ENCODE peak calls at places on chromosomes 16 and 17, in four cellular contexts. R is HCT116, P is HL-60, Z is fibroblast of mammary gland. Y is an unnamed sample.

GRCh38 chr16:4970010-4970409 is 11.9 kb downstream of the SEC14L5 start:
- DNase-seq in R (no peak), P (no peak), Z (no peak), Y (no peak)

GRCh38 chr17:40686192-40686591 is 17.4 kb downstream of the KRT24 start:
- DNase-seq in R (no peak), P (no peak), Z (no peak), Y (no peak)

GRCh38 chr17:65017375-65017774 is 39.2 kb downstream of the GNA13 start:
- DNase-seq in R (no peak), P (no peak), Z (no peak), Y (no peak)

GRCh38 chr17:66942453-66943264 is 21.8 kb upstream of the CACNG4 start:
- DNase-seq in R (no peak), P (no peak), Z (no peak), Y (no peak)

GRCh38 chr17:12318614-12319266 is 298.1 kb downstream of the MAP2K4 start:
- DNase-seq in R (no peak), P (no peak), Z (no peak), Y (no peak)

GRCh38 chr16:57615813-57616212 is 12.6 kb upstream of the ADGRG1 start:
- DNase-seq in R (no peak), P (no peak), Z (no peak), Y (no peak)

GRCh38 chr17:31509095-31509804 is 117.8 kb downstream of the RAB11FIP4 start:
- DNase-seq in R (no peak), P (no peak), Z (no peak), Y (no peak)

GRCh38 chr16:67648088-67648763 is 3.3 kb downstream of the CARMIL2 start:
- DNase-seq in R (no peak), P (no peak), Z (no peak), Y (no peak)

GRCh38 chr16:62041401-62041800 is 5.2 kb upstream of the CDH8 start:
- DNase-seq in R (no peak), P (peak; percentile 11), Z (peak; percentile 3), Y (no peak)

GRCh38 chr17:35747540-35748017 is 5.5 kb downstream of the GAS2L2 start:
- DNase-seq in R (peak; percentile 64), P (peak; percentile 65), Z (peak; percentile 80), Y (peak; percentile 30)

DNA sequence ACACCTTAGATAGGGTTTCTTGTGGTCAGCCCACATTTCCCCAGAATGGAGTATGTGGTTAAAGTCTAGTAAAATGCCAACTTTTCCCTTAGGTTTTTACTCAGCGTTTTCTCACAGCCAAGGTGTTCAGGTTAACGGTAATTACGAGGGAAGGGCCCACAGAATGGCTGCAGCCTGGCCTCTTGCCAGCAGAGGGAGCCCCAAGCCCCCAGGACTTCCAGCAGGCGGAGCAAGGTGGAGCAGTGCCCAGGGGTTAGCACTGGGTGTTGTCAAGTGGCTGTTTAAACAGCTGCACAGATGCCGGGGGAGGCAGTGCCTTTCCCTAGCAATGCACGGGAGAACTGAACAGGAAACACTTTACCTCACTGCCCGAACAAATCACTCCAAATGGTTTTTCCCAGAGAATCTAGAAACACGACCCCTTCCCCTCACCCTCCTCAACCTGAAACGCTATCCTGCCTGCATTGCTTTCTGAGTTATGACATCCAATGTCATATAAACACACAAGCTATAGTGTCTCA is 6.6 kb downstream of the PHB1 start:
- DNase-seq in R (peak; percentile 50), P (peak; percentile 79), Z (peak; percentile 49), Y (peak; percentile 36)
- H3K4me3 ChIP-seq in R (no peak overlapping the region), P (no peak overlapping the region), Z (no peak overlapping the region), Y (no peak overlapping the region)

DNA sequence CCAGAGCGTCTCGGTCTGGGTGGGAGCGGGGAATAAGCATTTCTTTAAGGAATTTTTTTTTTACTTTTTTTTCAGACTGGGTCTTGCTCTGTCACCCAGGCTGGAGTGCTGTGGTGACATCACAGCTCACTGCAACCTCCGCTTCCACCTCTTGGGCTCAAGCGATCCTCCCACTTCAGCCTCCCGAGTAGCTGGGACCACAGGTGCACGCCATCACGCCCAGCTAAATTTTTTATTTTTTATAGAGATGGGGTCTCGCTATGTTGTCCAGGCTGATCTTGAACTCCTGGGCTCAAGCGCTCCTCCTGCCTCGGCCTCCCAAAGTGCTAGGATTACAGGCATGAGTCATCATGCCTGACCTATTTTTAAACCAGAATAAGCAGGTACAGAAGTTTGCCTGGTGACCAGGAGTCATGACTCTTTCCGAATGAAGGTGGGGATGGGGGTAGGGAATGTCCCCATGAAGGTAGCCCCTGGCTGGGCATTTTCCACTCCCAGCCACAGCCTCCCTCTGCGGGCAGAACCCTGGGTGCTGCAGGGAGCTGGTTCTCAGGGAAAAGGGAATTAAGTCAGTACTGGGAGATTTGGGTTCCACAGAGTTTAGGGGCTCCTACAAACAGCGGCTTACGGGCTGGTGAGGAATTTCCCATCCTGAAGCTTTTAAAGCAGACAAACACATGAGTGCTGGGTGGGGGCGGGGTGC is 48.3 kb downstream of the TBC1D16 start:
- DNase-seq in R (peak; percentile 39), P (no peak), Z (peak; percentile 21), Y (no peak)
- H3K4me3 ChIP-seq in R (peak overlapping the region; percentile 53), P (no peak overlapping the region), Z (no peak overlapping the region), Y (peak overlapping the region; percentile 51)

GRCh38 chr17:52157603-52158449 is 688 bp downstream of the CA10 start:
- DNase-seq in R (no peak), P (no peak), Z (no peak), Y (no peak)

GRCh38 chr17:52157161-52157560 is 1.4 kb downstream of the CA10 start:
- DNase-seq in R (no peak), P (no peak), Z (no peak), Y (no peak)

GRCh38 chr17:52158450-52159042 is at the start of gene CA10:
- DNase-seq in R (no peak), P (no peak), Z (no peak), Y (no peak)

GRCh38 chr17:52159810-52160578 is 1.5 kb upstream of the CA10 start:
- DNase-seq in R (no peak), P (no peak), Z (no peak), Y (no peak)

DNA sequence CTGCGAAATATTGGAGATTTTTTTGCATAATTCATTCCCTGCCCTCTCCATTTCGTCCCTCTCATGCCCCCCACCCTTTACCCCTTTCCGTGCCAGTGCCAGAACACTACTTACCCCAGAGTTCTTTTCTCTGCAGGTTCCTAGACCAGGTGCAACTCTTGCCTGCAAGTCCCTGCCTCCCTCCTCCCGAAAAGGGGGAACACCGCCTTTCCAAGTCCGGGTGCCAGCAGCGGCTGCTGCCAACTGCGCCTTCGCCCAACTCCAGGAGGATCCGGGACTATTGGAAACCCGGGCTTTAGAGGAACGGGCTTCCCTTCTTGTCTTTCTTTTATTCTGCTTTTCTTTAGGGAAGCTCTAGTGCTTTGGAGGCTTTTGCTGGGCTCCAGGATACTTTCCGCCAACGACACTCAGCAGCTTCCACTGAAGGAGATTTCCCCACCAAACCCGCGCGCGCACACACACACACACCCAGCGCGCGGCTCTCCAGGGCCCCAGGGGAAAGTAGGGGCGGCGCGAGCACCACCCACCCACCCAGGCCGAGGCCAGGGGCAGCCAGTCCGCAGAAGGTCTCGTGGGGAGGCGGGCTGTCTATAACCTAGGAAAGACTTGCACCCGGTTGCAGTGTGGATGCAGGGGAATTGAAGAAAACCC is 770 bp upstream of the CA10 start:
- DNase-seq in R (no peak), P (no peak), Z (no peak), Y (no peak)
- H3K4me3 ChIP-seq in R (no peak overlapping the region), P (no peak overlapping the region), Z (no peak overlapping the region), Y (no peak overlapping the region)

GRCh38 chr17:81341347-81342061 is 46.4 kb upstream of the SLC38A10 start:
- DNase-seq in R (no peak), P (no peak), Z (peak; percentile 21), Y (no peak)

GRCh38 chr17:81339502-81340296 is 44.6 kb upstream of the SLC38A10 start:
- DNase-seq in R (no peak), P (no peak), Z (no peak), Y (no peak)

GRCh38 chr17:81342062-81342699 is 47.1 kb upstream of the SLC38A10 start:
- DNase-seq in R (no peak), P (no peak), Z (peak; percentile 39), Y (no peak)

GRCh38 chr17:81339180-81339501 is 44.0 kb upstream of the SLC38A10 start:
- DNase-seq in R (no peak), P (no peak), Z (no peak), Y (no peak)

DNA sequence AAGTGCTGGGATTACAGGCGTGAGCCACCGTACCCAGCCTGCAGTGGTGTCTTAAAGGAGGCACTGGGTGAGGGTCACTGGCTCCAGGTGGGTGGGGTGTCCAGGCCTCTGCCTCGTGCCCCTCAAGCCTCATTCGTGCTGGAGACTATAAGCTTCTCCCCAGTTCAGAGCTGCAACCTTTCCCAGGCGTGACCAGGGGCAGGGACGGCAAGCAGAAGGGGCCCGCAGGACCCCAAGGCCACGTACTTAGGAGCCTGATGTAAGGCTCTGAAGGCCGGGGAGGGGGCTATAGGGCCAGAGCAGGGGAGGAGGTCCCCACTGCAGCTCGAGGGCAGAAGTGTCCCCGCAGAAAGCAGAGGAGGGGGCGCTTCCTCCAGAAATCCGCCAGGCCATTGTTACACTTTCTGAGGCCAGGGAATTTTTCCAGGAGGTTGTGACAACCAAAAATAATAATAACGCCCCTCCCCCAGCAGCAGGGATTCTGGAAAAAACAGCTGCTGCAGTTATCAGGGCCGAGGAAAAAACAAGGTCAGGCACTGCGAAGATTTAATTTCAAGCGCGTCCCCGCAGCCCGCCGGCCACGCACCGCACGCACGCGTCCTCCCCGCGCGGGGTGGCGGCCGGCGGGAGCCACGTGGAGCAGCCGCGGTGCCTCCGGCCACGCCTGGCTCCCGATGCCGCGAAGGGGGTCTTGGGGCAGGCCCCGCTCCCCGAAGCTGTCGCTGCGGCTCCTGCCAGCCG is 45.7 kb upstream of the SLC38A10 start:
- DNase-seq in R (no peak), P (no peak), Z (no peak), Y (no peak)
- H3K4me3 ChIP-seq in R (no peak overlapping the region), P (no peak overlapping the region), Z (peak overlapping the region; percentile 12), Y (peak overlapping the region; percentile 84)

GRCh38 chr17:61412860-61413653 is 13.4 kb downstream of the TBX2 start:
- DNase-seq in R (no peak), P (no peak), Z (no peak), Y (no peak)

GRCh38 chr17:61411944-61412859 is 12.6 kb downstream of the TBX2 start:
- DNase-seq in R (peak; percentile 49), P (peak; percentile 55), Z (peak; percentile 77), Y (no peak)

GRCh38 chr17:61414936-61415251 is 15.3 kb downstream of the TBX2 start:
- DNase-seq in R (no peak), P (no peak), Z (no peak), Y (no peak)

GRCh38 chr17:61414141-61414935 is 14.7 kb downstream of the TBX2 start:
- DNase-seq in R (no peak), P (no peak), Z (no peak), Y (no peak)

GRCh38 chr17:61413654-61414133 is 14.1 kb downstream of the TBX2 start:
- DNase-seq in R (no peak), P (no peak), Z (no peak), Y (no peak)
- H3K4me3 ChIP-seq in R (no peak overlapping the region), P (no peak overlapping the region), Z (peak overlapping the region; percentile 56), Y (no peak overlapping the region)

GRCh38 chr16:86286991-86287640 is 223.2 kb upstream of the FOXF1 start:
- DNase-seq in R (no peak), P (no peak), Z (no peak), Y (no peak)
- H3K4me3 ChIP-seq in R (no peak overlapping the region), P (no peak overlapping the region), Z (no peak overlapping the region), Y (no peak overlapping the region)

DNA sequence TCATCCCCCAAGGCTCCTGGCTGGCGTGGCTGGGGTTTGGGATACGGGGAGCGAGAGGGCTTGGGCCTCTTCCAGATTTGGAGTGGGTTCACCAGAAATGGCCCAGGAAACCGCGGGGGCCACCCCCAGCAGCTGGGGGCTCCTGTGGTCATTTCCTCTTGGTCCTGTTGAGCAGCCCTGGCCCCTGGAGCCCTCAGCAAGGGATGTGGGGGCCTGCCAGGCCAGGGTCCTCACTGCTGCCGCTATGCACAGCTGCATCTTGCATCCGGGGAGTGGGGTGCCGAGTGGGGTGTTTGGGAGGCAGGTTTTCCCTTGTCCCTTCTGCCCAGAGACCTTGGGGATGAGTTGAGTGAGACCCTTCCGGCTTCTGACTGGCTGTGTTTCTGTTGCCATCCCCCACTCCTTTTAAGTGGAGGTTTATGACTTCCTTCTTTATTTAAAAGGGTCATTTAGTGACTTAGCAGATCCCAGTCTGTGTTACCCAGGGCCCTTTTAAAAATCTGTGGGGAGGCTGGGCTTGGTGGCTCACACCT is 319.8 kb downstream of the SEC14L1 start:
- DNase-seq in R (no peak), P (peak; percentile 59), Z (no peak), Y (no peak)
- H3K4me3 ChIP-seq in R (no peak overlapping the region), P (peak overlapping the region; percentile 36), Z (no peak overlapping the region), Y (no peak overlapping the region)